ENCODE peak calls at places on chromosomes 11 and 22, in seven cellular contexts. P is AG09309, W is spleen, B is breast epithelium, D is ascending aorta, R is transverse colon, C is fibroblast of the aortic adventitia. J is an unnamed sample.

GRCh38 chr11:65489061-65489705 is 9.7 kb upstream of the MALAT1 start:
- DNase-seq in W (no peak), D (peak; percentile 96), C (peak; percentile 82), R (peak; percentile 60), B (peak; percentile 83), P (no peak), J (no peak)

GRCh38 chr11:122038543-122038942 is 77.5 kb downstream of the BLID start:
- DNase-seq in C (peak; percentile 95), W (no peak), D (no peak), B (no peak), P (peak; percentile 89), R (no peak), J (no peak)

GRCh38 chr11:61923166-61924015 is 6.0 kb upstream of the RAB3IL1 start:
- DNase-seq in P (no peak), C (peak; percentile 84), D (peak; percentile 79), R (peak; percentile 59), W (no peak), B (peak; percentile 77), J (peak; percentile 72)

GRCh38 chr11:109697140-109697843 is 275.3 kb downstream of the C11orf87 start:
- DNase-seq in D (no peak), C (peak; percentile 68), B (no peak), P (peak; percentile 29), W (peak; percentile 47), R (no peak), J (no peak)

GRCh38 chr11:83206771-83207413 is 13.4 kb downstream of the ANKRD42 start:
- DNase-seq in P (no peak), B (no peak), W (no peak), R (no peak), D (no peak), C (no peak), J (no peak)

GRCh38 chr11:44532809-44533208 is 32.7 kb upstream of the CD82 start:
- DNase-seq in C (no peak), W (no peak), D (no peak), B (no peak), R (no peak), P (no peak), J (no peak)

GRCh38 chr11:8282621-8283509 is 19.2 kb upstream of the LMO1 start:
- DNase-seq in D (no peak), R (no peak), B (no peak), C (no peak), P (no peak), W (peak; percentile 69), J (peak; percentile 54)

GRCh38 chr11:68933605-68934320 is 30.1 kb downstream of the IGHMBP2 start:
- DNase-seq in D (no peak), C (no peak), W (peak; percentile 51), P (no peak), B (no peak), R (no peak), J (no peak)

GRCh38 chr11:70732493-70733206 is 334.3 kb downstream of the CTTN start:
- DNase-seq in B (no peak), P (no peak), D (no peak), R (no peak), C (no peak), W (peak; percentile 72), J (no peak)

GRCh38 chr11:113378013-113378412 is 9.6 kb upstream of the ANKK1 start:
- DNase-seq in D (no peak), W (no peak), C (no peak), P (no peak), B (no peak), R (no peak), J (no peak)

GRCh38 chr11:41947392-41947791 is 487.9 kb upstream of the LRRC4C start:
- DNase-seq in W (no peak), R (no peak), P (no peak), B (no peak), D (no peak), C (no peak), J (no peak)

GRCh38 chr22:29199702-29200400 is 5.8 kb upstream of the EMID1 start:
- DNase-seq in R (no peak), P (no peak), W (no peak), D (no peak), B (no peak), C (no peak), J (no peak)

GRCh38 chr11:23124249-23124648 is 264.0 kb upstream of the CCDC179 start:
- DNase-seq in D (no peak), B (no peak), P (no peak), C (no peak), W (no peak), R (no peak), J (no peak)

GRCh38 chr22:45683248-45683647 is 11.6 kb downstream of the ATXN10 start:
- DNase-seq in W (no peak), D (no peak), B (no peak), C (peak; percentile 25), R (no peak), P (no peak), J (no peak)

GRCh38 chr11:27296406-27296994 is 66.5 kb downstream of the CCDC34 start:
- DNase-seq in P (peak; percentile 31), C (peak; percentile 82), W (no peak), B (no peak), D (no peak), R (no peak), J (no peak)

GRCh38 chr11:92380882-92381281 is 156.3 kb downstream of the FAT3 start:
- DNase-seq in D (no peak), C (peak; percentile 22), B (no peak), W (no peak), P (no peak), R (no peak), J (no peak)

GRCh38 chr11:12066799-12067508 is 43.4 kb upstream of the MICAL2 start:
- DNase-seq in P (peak; percentile 95), W (no peak), C (no peak), R (peak; percentile 67), B (no peak), D (peak; percentile 67), J (no peak)

GRCh38 chr11:61293869-61294716 is 1.0 kb downstream of the VWCE start:
- DNase-seq in R (peak; percentile 21), P (no peak), B (peak; percentile 38), D (peak; percentile 72), W (peak; percentile 79), C (peak; percentile 49), J (peak; percentile 75)

GRCh38 chr11:62865641-62866040 is 15.1 kb upstream of the SLC3A2 start:
- DNase-seq in P (no peak), W (no peak), D (no peak), B (no peak), C (no peak), R (no peak), J (no peak)

GRCh38 chr11:129281471-129282268 is 89.5 kb upstream of the ARHGAP32 start:
- DNase-seq in B (no peak), R (no peak), W (no peak), C (no peak), P (no peak), D (no peak), J (no peak)

GRCh38 chr11:108122166-108122628 is 830 bp downstream of the ACAT1 start:
- DNase-seq in D (no peak), P (no peak), B (no peak), C (peak; percentile 65), R (peak; percentile 51), W (no peak), J (no peak)

GRCh38 chr11:48063424-48063978 is 83.1 kb downstream of the PTPRJ start:
- DNase-seq in D (peak; percentile 69), P (peak; percentile 96), B (no peak), C (peak; percentile 99), R (no peak), W (no peak), J (no peak)

GRCh38 chr11:95055273-95055897 is 6.2 kb downstream of the KDM4F start:
- DNase-seq in D (no peak), W (no peak), B (no peak), R (no peak), C (no peak), P (no peak), J (no peak)

GRCh38 chr11:3200388-3201111 is 18.1 kb downstream of the MRGPRG start:
- DNase-seq in P (no peak), C (no peak), W (no peak), D (peak; percentile 35), B (no peak), R (peak; percentile 5), J (peak; percentile 66)

DNA sequence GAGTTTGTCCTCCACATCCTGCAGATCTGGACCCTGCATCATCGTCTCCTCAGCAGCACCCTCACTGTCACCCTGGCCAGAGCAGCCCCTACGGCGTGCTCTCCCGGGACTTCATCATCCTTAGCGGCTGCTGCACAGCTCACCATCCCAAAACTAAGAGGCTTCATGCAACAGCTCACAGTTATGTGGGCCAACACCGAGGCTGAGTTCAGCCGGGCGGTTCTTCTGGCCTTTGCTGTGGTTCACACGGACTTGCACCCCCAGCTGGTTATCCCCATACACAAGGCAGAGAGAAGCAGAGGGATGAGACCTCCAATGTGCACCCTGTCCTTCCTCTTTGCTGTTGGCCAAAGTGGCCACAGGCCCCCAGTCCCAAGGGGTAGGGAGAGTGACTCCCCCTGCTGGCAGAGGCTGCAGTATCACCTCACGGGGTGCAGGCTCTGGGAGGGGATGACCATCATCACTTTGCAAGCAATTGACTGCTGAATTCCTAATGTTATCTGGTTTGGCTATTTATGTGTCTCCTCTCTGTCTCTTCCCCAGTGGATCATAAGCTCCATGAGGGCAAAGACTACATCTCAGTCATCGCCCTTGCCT is 276.8 kb downstream of the BRD1 start:
- DNase-seq in D (peak; percentile 48), P (no peak), R (no peak), B (no peak), W (peak; percentile 30), C (no peak), J (no peak)
- TF ChIP-seq CTCF in D (no peak), P (no peak), R (no peak), B (no peak), W (no peak), C (no peak), J (no peak)

GRCh38 chr22:37019309-37020191 is at the start of the genes MPST and TST:
- DNase-seq in B (peak; percentile 39), W (peak; percentile 91), C (peak; percentile 55), D (peak; percentile 81), R (peak; percentile 84), P (no peak), J (no peak)
- TF ChIP-seq CTCF in B (no peak), W (peak; percentile 29), C (no peak), D (peak; percentile 73), R (peak; percentile 15), P (no peak), J (no peak)

GRCh38 chr11:78905756-78906155 is 331.1 kb upstream of the NARS2 start:
- DNase-seq in B (no peak), R (no peak), D (no peak), C (no peak), W (no peak), P (no peak), J (no peak)
- TF ChIP-seq CTCF in B (no peak), R (no peak), D (no peak), C (no peak), W (no peak), P (no peak), J (no peak)

GRCh38 chr11:45675646-45676045 is 10.2 kb upstream of the CHST1 start:
- DNase-seq in W (peak; percentile 31), R (no peak), D (no peak), C (no peak), B (no peak), P (no peak), J (no peak)

GRCh38 chr11:45677811-45678515 is 12.5 kb upstream of the CHST1 start:
- DNase-seq in D (no peak), C (no peak), W (peak; percentile 54), P (no peak), B (no peak), R (no peak), J (no peak)

GRCh38 chr11:45674481-45675190 is 9.2 kb upstream of the CHST1 start:
- DNase-seq in W (peak; percentile 38), P (no peak), C (no peak), B (no peak), R (no peak), D (no peak), J (no peak)

GRCh38 chr11:45676522-45677095 is 11.2 kb upstream of the CHST1 start:
- DNase-seq in C (no peak), P (no peak), W (peak; percentile 56), R (no peak), D (no peak), B (no peak), J (no peak)

GRCh38 chr11:45678962-45679361 is 13.5 kb upstream of the CHST1 start:
- DNase-seq in W (no peak), B (no peak), C (no peak), D (no peak), P (no peak), R (no peak), J (no peak)
- TF ChIP-seq CTCF in W (no peak), B (no peak), C (no peak), D (no peak), P (no peak), R (no peak), J (no peak)

J was measured in type B pancreatic cell.